ENCODE peak calls at places on chromosomes 13 and 19, in eight cellular contexts. R, Q, T, J, I, F, O and U are unnamed samples.

GRCh38 chr13:70905035-70905434 is 796.8 kb upstream of the KLHL1 start:
- DNase-seq in R (no peak), Q (no peak), T (no peak), J (no peak), I (no peak), F (no peak), O (no peak), U (no peak)

GRCh38 chr13:74575729-74576125 is 441.5 kb upstream of the KLF12 start:
- DNase-seq in R (peak; percentile 54), Q (peak; percentile 83), T (peak; percentile 86), J (peak; percentile 34), I (peak; percentile 73), F (peak; percentile 88), O (peak; percentile 88), U (peak; percentile 65)

GRCh38 chr13:49241296-49241695 is 6.4 kb upstream of the CDADC1 start:
- DNase-seq in R (no peak), Q (no peak), T (no peak), J (no peak), I (no peak), F (no peak), O (no peak), U (no peak)

GRCh38 chr19:14502334-14503092 is 6.6 kb upstream of the GIPC1 start:
- DNase-seq in R (no peak), Q (no peak), T (no peak), J (no peak), I (no peak), F (no peak), O (no peak), U (no peak)

GRCh38 chr19:31656507-31656906 is 307.3 kb upstream of the TSHZ3 start:
- DNase-seq in R (no peak), Q (no peak), T (no peak), J (no peak), I (no peak), F (no peak), O (no peak), U (no peak)

GRCh38 chr19:18469245-18470107 is 31.5 kb upstream of the ISYNA1 start:
- DNase-seq in R (no peak), Q (peak; percentile 87), T (peak; percentile 82), J (peak; percentile 73), I (peak; percentile 84), F (peak; percentile 69), O (peak; percentile 76), U (no peak)

GRCh38 chr19:34243876-34244578 is 10.3 kb upstream of the GARRE1 start:
- DNase-seq in R (no peak), Q (no peak), T (no peak), J (no peak), I (no peak), F (no peak), O (no peak), U (no peak)

GRCh38 chr13:107854880-107855279 is 360.5 kb downstream of the LIG4 start:
- DNase-seq in R (no peak), Q (no peak), T (no peak), J (no peak), I (no peak), F (no peak), O (no peak), U (no peak)

GRCh38 chr19:5048727-5049553 is 80.0 kb downstream of the KDM4B start:
- DNase-seq in R (no peak), Q (no peak), T (no peak), J (peak; percentile 77), I (no peak), F (no peak), O (no peak), U (peak; percentile 37)

GRCh38 chr19:27770095-27770494 is 1442.9 kb downstream of the UQCRFS1 start:
- DNase-seq in R (no peak), Q (no peak), T (no peak), J (no peak), I (no peak), F (no peak), O (no peak), U (no peak)

GRCh38 chr19:12802267-12803106 is 618 bp downstream of the THSD8 start:
- DNase-seq in R (no peak), Q (peak; percentile 65), T (no peak), J (peak; percentile 57), I (no peak), F (no peak), O (no peak), U (peak; percentile 66)

GRCh38 chr19:54311486-54311885 is 1.5 kb downstream of the LILRA5 start:
- DNase-seq in R (no peak), Q (no peak), T (no peak), J (no peak), I (no peak), F (no peak), O (no peak), U (no peak)

GRCh38 chr13:24270639-24271131 is 38.7 kb upstream of the C1QTNF9 start:
- DNase-seq in R (no peak), Q (peak; percentile 63), T (peak; percentile 47), J (peak; percentile 75), I (peak; percentile 79), F (peak; percentile 65), O (peak; percentile 68), U (peak; percentile 88)

GRCh38 chr13:110391273-110391672 is 84.2 kb downstream of the COL4A2 start:
- DNase-seq in R (no peak), Q (no peak), T (no peak), J (no peak), I (no peak), F (no peak), O (no peak), U (no peak)

GRCh38 chr19:13861714-13862531 is 15.0 kb upstream of the NANOS3 start:
- DNase-seq in R (peak; percentile 88), Q (peak; percentile 95), T (peak; percentile 88), J (peak; percentile 94), I (peak; percentile 97), F (peak; percentile 94), O (peak; percentile 95), U (peak; percentile 92)

GRCh38 chr13:32178763-32179162 is 136.4 kb downstream of the ZAR1L start:
- DNase-seq in R (no peak), Q (no peak), T (no peak), J (no peak), I (no peak), F (no peak), O (no peak), U (no peak)

GRCh38 chr19:2618611-2619010 is 83.9 kb downstream of the GNG7 start:
- DNase-seq in R (no peak), Q (peak; percentile 68), T (no peak), J (peak; percentile 61), I (peak; percentile 80), F (peak; percentile 69), O (peak; percentile 49), U (peak; percentile 83)

GRCh38 chr13:88450515-88450914 is 779.3 kb downstream of the SLITRK5 start:
- DNase-seq in R (no peak), Q (no peak), T (no peak), J (no peak), I (no peak), F (no peak), O (no peak), U (no peak)

DNA sequence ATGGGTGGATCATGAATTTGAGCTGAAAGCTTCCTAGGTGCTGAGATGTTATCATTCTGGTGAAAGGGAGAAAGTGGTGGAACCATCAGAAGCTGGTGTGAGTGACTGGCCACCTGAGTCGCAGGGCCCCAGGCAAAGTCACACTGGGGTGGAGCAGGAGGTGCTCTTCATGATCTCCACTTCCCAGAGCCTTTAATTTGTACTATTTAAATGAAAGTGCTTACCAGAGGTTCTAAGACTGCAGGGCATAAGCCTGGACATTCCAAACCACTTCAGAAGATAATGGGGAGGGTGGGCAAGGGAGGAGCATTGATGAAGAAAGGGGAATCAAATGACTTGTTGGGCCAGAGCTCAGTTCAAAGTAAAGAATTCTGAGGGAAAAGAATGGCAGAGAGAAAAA is 156.1 kb downstream of the RGCC start:
- DNase-seq in R (no peak), Q (no peak), T (peak; percentile 15), J (no peak), I (no peak), F (no peak), O (no peak), U (no peak)
- H3K27ac ChIP-seq in R (no peak overlapping the region), Q (peak overlapping the region; percentile 39), T (no peak overlapping the region), J (no peak overlapping the region), I (no peak overlapping the region), F (peak overlapping the region; percentile 79), O (peak overlapping the region; percentile 71), U (no peak overlapping the region)

DNA sequence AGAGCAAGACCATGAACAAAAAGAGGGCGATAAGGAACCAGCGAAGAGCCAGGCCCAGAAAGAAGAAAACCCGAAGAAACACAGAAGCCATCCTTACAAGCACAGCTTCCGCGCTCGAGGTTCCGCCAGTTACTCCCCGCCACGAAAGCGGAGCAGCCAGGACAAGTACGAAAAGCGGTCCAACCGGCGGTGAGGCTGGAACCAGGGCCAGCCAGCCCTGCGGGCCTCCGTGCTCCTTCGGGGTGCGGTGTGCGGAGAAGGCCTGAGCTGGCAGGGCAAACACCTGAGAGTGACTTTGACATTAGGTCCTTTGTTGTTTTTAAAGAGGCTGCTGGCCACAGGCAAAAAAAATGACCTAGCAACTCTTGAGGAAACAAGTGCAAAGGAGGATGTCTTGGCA is 44.1 kb downstream of the POLR1D start:
- DNase-seq in R (no peak), Q (no peak), T (no peak), J (no peak), I (no peak), F (no peak), O (no peak), U (no peak)
- H3K4me1 ChIP-seq in R (no peaks in the 10 kb centered on the region), Q (peaks cover 10% of the 10 kb centered on the region), T (no peaks in the 10 kb centered on the region), J (no peaks in the 10 kb centered on the region), I (peaks cover 37% of the 10 kb centered on the region), F (peaks cover 51% of the 10 kb centered on the region), O (peaks cover 4% of the 10 kb centered on the region), U (no peaks in the 10 kb centered on the region)

DNA sequence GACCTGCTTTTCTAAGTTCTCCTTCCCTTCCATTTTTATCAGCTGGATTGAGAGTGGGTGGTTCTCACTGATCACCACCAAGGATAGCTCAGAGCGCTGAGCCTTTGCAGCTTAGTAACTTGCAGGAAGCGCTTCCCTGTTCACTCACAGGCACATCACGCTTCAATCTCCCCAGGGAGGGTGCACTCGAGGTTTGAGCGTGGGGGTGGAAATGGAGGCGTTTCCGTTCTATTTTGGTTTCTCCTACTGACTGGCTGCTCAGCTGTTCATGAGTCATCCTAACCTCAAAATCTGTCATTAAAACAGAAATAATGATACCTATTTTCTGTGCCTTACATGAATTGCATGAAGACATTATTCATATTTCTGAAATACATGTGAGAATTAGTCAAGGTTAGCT is 292.1 kb downstream of the SPRY2 start:
- DNase-seq in R (no peak), Q (peak; percentile 88), T (peak; percentile 47), J (peak; percentile 66), I (peak; percentile 92), F (peak; percentile 80), O (peak; percentile 69), U (peak; percentile 96)
- H3K4me3 ChIP-seq in R (no peak overlapping the region), Q (no peak overlapping the region), T (no peak overlapping the region), J (no peak overlapping the region), I (no peak overlapping the region), F (no peak overlapping the region), O (no peak overlapping the region), U (no peak overlapping the region)

DNA sequence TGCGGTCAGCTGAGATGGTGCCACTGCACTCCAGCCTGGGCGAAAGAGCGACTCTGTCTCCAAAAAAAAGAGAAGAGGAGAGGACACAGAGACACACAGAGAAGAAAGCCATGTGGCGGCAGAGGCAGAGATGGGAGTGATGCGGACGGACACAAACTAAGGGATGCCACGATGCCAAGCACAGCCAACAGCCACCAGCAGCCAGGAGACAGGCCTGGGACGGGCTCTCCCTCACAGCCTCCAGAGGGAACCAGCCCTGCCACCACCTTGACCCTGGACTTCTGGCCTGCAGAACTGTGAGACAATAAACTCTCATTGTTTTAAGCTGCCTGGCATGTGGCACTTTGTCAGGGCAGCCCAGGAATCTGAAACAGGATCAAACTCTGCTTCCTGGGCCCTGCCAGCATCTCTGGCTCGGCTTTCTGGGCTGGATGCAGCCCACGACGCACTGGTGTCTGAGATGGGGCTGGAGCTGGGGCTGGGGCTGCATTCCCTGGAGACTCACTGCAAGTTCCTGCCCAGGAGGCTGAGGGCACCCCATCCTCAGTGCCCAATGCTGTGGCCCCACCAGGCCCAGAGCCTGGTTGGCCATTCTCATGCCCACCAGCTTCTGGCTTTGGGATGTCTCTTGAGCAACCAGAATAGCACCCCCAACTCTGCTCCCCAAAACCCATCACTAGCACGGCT is 3.0 kb downstream of the F2RL3 start:
- DNase-seq in R (no peak), Q (no peak), T (no peak), J (no peak), I (no peak), F (no peak), O (no peak), U (no peak)
- H3K27ac ChIP-seq in R (no peak overlapping the region), Q (no peak overlapping the region), T (no peak overlapping the region), J (no peak overlapping the region), I (no peak overlapping the region), F (no peak overlapping the region), O (no peak overlapping the region), U (no peak overlapping the region)